ENCODE peak calls at places on chromosome 7, in six cellular contexts. One of them, this sample, is unnamed.

GRCh38 chr7:28173531-28173930 is 7.1 kb downstream of the JAZF1 start:
- DNase-seq in WTC11: no peak
- DNase-seq in activated CD4-positive, alpha-beta T cell treated with anti-CD3 and anti-CD28 coated beads, Interleukin-2, amount 10 ng/mL, durations not matched to agents 7 days and 5 days: no peak
- DNase-seq in osteoblast: no peak
- DNase-seq in stimulated activated CD4-positive, alpha-beta T cell treated with anti-CD3 and anti-CD28 coated beads, Interleukin-1b, Interleukin-23, amount 100 ng/mL, for 24 hours: no peak
- DNase-seq in AG10803: no peak
- DNase-seq in this sample: no peak

GRCh38 chr7:100406767-100407166 is 21.7 kb downstream of the ZCWPW1 start:
- DNase-seq in WTC11: no peak
- DNase-seq in activated CD4-positive, alpha-beta T cell treated with anti-CD3 and anti-CD28 coated beads, Interleukin-2, amount 10 ng/mL, durations not matched to agents 7 days and 5 days: no peak
- DNase-seq in osteoblast: no peak
- DNase-seq in stimulated activated CD4-positive, alpha-beta T cell treated with anti-CD3 and anti-CD28 coated beads, Interleukin-1b, Interleukin-23, amount 100 ng/mL, for 24 hours: no peak
- DNase-seq in AG10803: peak
- DNase-seq in this sample: no peak

GRCh38 chr7:157925383-157925875 is 588.6 kb downstream of the DNAJB6 start:
- DNase-seq in WTC11: no peak
- DNase-seq in activated CD4-positive, alpha-beta T cell treated with anti-CD3 and anti-CD28 coated beads, Interleukin-2, amount 10 ng/mL, durations not matched to agents 7 days and 5 days: no peak
- DNase-seq in osteoblast: no peak
- DNase-seq in stimulated activated CD4-positive, alpha-beta T cell treated with anti-CD3 and anti-CD28 coated beads, Interleukin-1b, Interleukin-23, amount 100 ng/mL, for 24 hours: no peak
- DNase-seq in AG10803: no peak
- DNase-seq in this sample: no peak

GRCh38 chr7:139095194-139095659 is 14.3 kb downstream of the ZC3HAV1 start:
- DNase-seq in WTC11: no peak
- DNase-seq in activated CD4-positive, alpha-beta T cell treated with anti-CD3 and anti-CD28 coated beads, Interleukin-2, amount 10 ng/mL, durations not matched to agents 7 days and 5 days: peak
- DNase-seq in osteoblast: peak
- DNase-seq in stimulated activated CD4-positive, alpha-beta T cell treated with anti-CD3 and anti-CD28 coated beads, Interleukin-1b, Interleukin-23, amount 100 ng/mL, for 24 hours: no peak
- DNase-seq in AG10803: no peak
- DNase-seq in this sample: no peak

GRCh38 chr7:76048668-76048988 is 722 bp downstream of the MDH2 start:
- DNase-seq in WTC11: peak
- DNase-seq in activated CD4-positive, alpha-beta T cell treated with anti-CD3 and anti-CD28 coated beads, Interleukin-2, amount 10 ng/mL, durations not matched to agents 7 days and 5 days: peak
- DNase-seq in osteoblast: no peak
- DNase-seq in stimulated activated CD4-positive, alpha-beta T cell treated with anti-CD3 and anti-CD28 coated beads, Interleukin-1b, Interleukin-23, amount 100 ng/mL, for 24 hours: no peak
- DNase-seq in AG10803: no peak
- DNase-seq in this sample: no peak

GRCh38 chr7:135770139-135770710 is 21.6 kb upstream of the FAM180A start:
- DNase-seq in WTC11: no peak
- DNase-seq in activated CD4-positive, alpha-beta T cell treated with anti-CD3 and anti-CD28 coated beads, Interleukin-2, amount 10 ng/mL, durations not matched to agents 7 days and 5 days: no peak
- DNase-seq in osteoblast: no peak
- DNase-seq in stimulated activated CD4-positive, alpha-beta T cell treated with anti-CD3 and anti-CD28 coated beads, Interleukin-1b, Interleukin-23, amount 100 ng/mL, for 24 hours: no peak
- DNase-seq in AG10803: peak
- DNase-seq in this sample: peak

GRCh38 chr7:150982348-150982747 is 4.2 kb upstream of the KCNH2 start:
- DNase-seq in WTC11: no peak
- DNase-seq in activated CD4-positive, alpha-beta T cell treated with anti-CD3 and anti-CD28 coated beads, Interleukin-2, amount 10 ng/mL, durations not matched to agents 7 days and 5 days: no peak
- DNase-seq in osteoblast: no peak
- DNase-seq in stimulated activated CD4-positive, alpha-beta T cell treated with anti-CD3 and anti-CD28 coated beads, Interleukin-1b, Interleukin-23, amount 100 ng/mL, for 24 hours: no peak
- DNase-seq in AG10803: no peak
- DNase-seq in this sample: no peak

GRCh38 chr7:121480566-121481335 is 84.6 kb upstream of the FAM3C start:
- DNase-seq in WTC11: no peak
- DNase-seq in activated CD4-positive, alpha-beta T cell treated with anti-CD3 and anti-CD28 coated beads, Interleukin-2, amount 10 ng/mL, durations not matched to agents 7 days and 5 days: no peak
- DNase-seq in osteoblast: no peak
- DNase-seq in stimulated activated CD4-positive, alpha-beta T cell treated with anti-CD3 and anti-CD28 coated beads, Interleukin-1b, Interleukin-23, amount 100 ng/mL, for 24 hours: no peak
- DNase-seq in AG10803: no peak
- DNase-seq in this sample: no peak

GRCh38 chr7:97269741-97270140 is 152.2 kb downstream of the SDHAF3 start:
- DNase-seq in WTC11: no peak
- DNase-seq in activated CD4-positive, alpha-beta T cell treated with anti-CD3 and anti-CD28 coated beads, Interleukin-2, amount 10 ng/mL, durations not matched to agents 7 days and 5 days: no peak
- DNase-seq in osteoblast: no peak
- DNase-seq in stimulated activated CD4-positive, alpha-beta T cell treated with anti-CD3 and anti-CD28 coated beads, Interleukin-1b, Interleukin-23, amount 100 ng/mL, for 24 hours: no peak
- DNase-seq in AG10803: no peak
- DNase-seq in this sample: no peak

GRCh38 chr7:70595741-70596574 is 536.0 kb upstream of the GALNT17 start:
- DNase-seq in WTC11: peak
- DNase-seq in activated CD4-positive, alpha-beta T cell treated with anti-CD3 and anti-CD28 coated beads, Interleukin-2, amount 10 ng/mL, durations not matched to agents 7 days and 5 days: peak
- DNase-seq in osteoblast: no peak
- DNase-seq in stimulated activated CD4-positive, alpha-beta T cell treated with anti-CD3 and anti-CD28 coated beads, Interleukin-1b, Interleukin-23, amount 100 ng/mL, for 24 hours: no peak
- DNase-seq in AG10803: no peak
- DNase-seq in this sample: no peak

GRCh38 chr7:388961-389701 is 99.2 kb downstream of the FOXL3 start:
- DNase-seq in WTC11: peak
- DNase-seq in activated CD4-positive, alpha-beta T cell treated with anti-CD3 and anti-CD28 coated beads, Interleukin-2, amount 10 ng/mL, durations not matched to agents 7 days and 5 days: no peak
- DNase-seq in osteoblast: peak
- DNase-seq in stimulated activated CD4-positive, alpha-beta T cell treated with anti-CD3 and anti-CD28 coated beads, Interleukin-1b, Interleukin-23, amount 100 ng/mL, for 24 hours: no peak
- DNase-seq in AG10803: no peak
- DNase-seq in this sample: no peak

GRCh38 chr7:2759736-2760097 is 71.7 kb downstream of the AMZ1 start:
- DNase-seq in WTC11: no peak
- DNase-seq in activated CD4-positive, alpha-beta T cell treated with anti-CD3 and anti-CD28 coated beads, Interleukin-2, amount 10 ng/mL, durations not matched to agents 7 days and 5 days: no peak
- DNase-seq in osteoblast: no peak
- DNase-seq in stimulated activated CD4-positive, alpha-beta T cell treated with anti-CD3 and anti-CD28 coated beads, Interleukin-1b, Interleukin-23, amount 100 ng/mL, for 24 hours: no peak
- DNase-seq in AG10803: no peak
- DNase-seq in this sample: no peak

GRCh38 chr7:30168800-30169584 is 34.2 kb downstream of the MTURN start:
- DNase-seq in WTC11: no peak
- DNase-seq in activated CD4-positive, alpha-beta T cell treated with anti-CD3 and anti-CD28 coated beads, Interleukin-2, amount 10 ng/mL, durations not matched to agents 7 days and 5 days: no peak
- DNase-seq in osteoblast: peak
- DNase-seq in stimulated activated CD4-positive, alpha-beta T cell treated with anti-CD3 and anti-CD28 coated beads, Interleukin-1b, Interleukin-23, amount 100 ng/mL, for 24 hours: no peak
- DNase-seq in AG10803: peak
- DNase-seq in this sample: peak

This sample was measured in fibroblast of gingiva.